ENCODE peak calls at places on chromosomes 13 and 19, in seven cellular contexts. L, W, C, V, M, X and U are unnamed samples.

GRCh38 chr13:56314755-56315154 is 826.0 kb upstream of the PRR20A start:
- DNase-seq in C (no peak), M (no peak), W (no peak), V (no peak), X (no peak), L (no peak), U (no peak)

GRCh38 chr19:21483589-21484170 is 21.7 kb upstream of the ZNF429 start:
- DNase-seq in X (peak), W (no peak), L (no peak), M (peak), V (peak), C (no peak), U (peak)

GRCh38 chr19:35882074-35882832 is 13.9 kb downstream of the APLP1 start:
- DNase-seq in M (peak), X (no peak), W (peak), V (peak), L (peak), C (peak), U (peak)

GRCh38 chr13:44899967-44900366 is 89.3 kb downstream of the NUFIP1 start:
- DNase-seq in W (peak), C (peak), M (no peak), X (no peak), V (no peak), L (no peak), U (no peak)

GRCh38 chr13:52852444-52852843 is 4.0 kb upstream of the PCDH8 start:
- DNase-seq in V (no peak), W (peak), L (no peak), C (peak), M (no peak), X (no peak), U (no peak)

GRCh38 chr13:99464441-99464949 is 36.8 kb upstream of the TM9SF2 start:
- DNase-seq in L (peak), X (no peak), C (no peak), W (no peak), M (no peak), V (no peak), U (peak)

GRCh38 chr13:47934371-47934770 is 66.7 kb downstream of the SUCLA2 start:
- DNase-seq in L (no peak), W (no peak), C (no peak), X (no peak), V (no peak), M (peak), U (no peak)

GRCh38 chr19:53130506-53130905 is 2.2 kb downstream of the ZNF415 start:
- DNase-seq in V (no peak), M (no peak), X (no peak), L (no peak), C (no peak), W (no peak), U (peak)

GRCh38 chr13:40673414-40673813 is 7.0 kb upstream of the FOXO1 start:
- DNase-seq in M (no peak), L (no peak), W (no peak), V (no peak), C (no peak), X (no peak), U (no peak)

GRCh38 chr13:102484329-102484728 is 82.5 kb upstream of the FGF14 start:
- DNase-seq in X (no peak), C (no peak), W (no peak), M (peak), L (peak), V (no peak), U (peak)

GRCh38 chr19:58279042-58279924 is 528 bp downstream of the ZNF8 start:
- DNase-seq in L (peak), V (peak), W (peak), C (peak), X (peak), M (peak), U (peak)